ENCODE peak calls at places on chromosomes 6 and 20, in ten cellular contexts. One of them, this sample, is unnamed.

GRCh38 chr6:132750455-132751248 is 7.1 kb downstream of the VNN2 start:
- DNase-seq in IMR-90: no peak
- DNase-seq in Karpas-422: no peak
- DNase-seq in OCI-LY7: no peak
- DNase-seq in PC-3: no peak
- DNase-seq in astrocyte: no peak
- DNase-seq in endothelial cell of umbilical vein: no peak
- DNase-seq in mesenchymal stem cell: no peak
- DNase-seq in neural progenitor cell: no peak
- DNase-seq in HCT116: no peak
- DNase-seq in this sample: no peak

GRCh38 chr6:166638566-166638965 is 11.5 kb upstream of the RPS6KA2 start:
- DNase-seq in IMR-90: no peak
- DNase-seq in Karpas-422: peak; percentile 76
- DNase-seq in OCI-LY7: no peak
- DNase-seq in PC-3: no peak
- DNase-seq in astrocyte: no peak
- DNase-seq in endothelial cell of umbilical vein: no peak
- DNase-seq in mesenchymal stem cell: no peak
- DNase-seq in neural progenitor cell: no peak
- DNase-seq in HCT116: no peak
- DNase-seq in this sample: no peak

GRCh38 chr6:148464319-148465010 is 121.8 kb downstream of the SASH1 start:
- DNase-seq in IMR-90: peak; percentile 79
- DNase-seq in Karpas-422: peak; percentile 90
- DNase-seq in OCI-LY7: peak; percentile 63
- DNase-seq in PC-3: peak; percentile 79
- DNase-seq in astrocyte: peak; percentile 50
- DNase-seq in endothelial cell of umbilical vein: peak; percentile 86
- DNase-seq in mesenchymal stem cell: peak; percentile 72
- DNase-seq in neural progenitor cell: peak; percentile 62
- DNase-seq in HCT116: peak; percentile 48
- DNase-seq in this sample: peak; percentile 80

GRCh38 chr20:46400253-46400652 is 6.2 kb downstream of the ELMO2 start:
- DNase-seq in IMR-90: peak; percentile 80
- DNase-seq in Karpas-422: no peak
- DNase-seq in OCI-LY7: no peak
- DNase-seq in PC-3: no peak
- DNase-seq in astrocyte: peak; percentile 69
- DNase-seq in endothelial cell of umbilical vein: peak; percentile 40
- DNase-seq in mesenchymal stem cell: peak; percentile 91
- DNase-seq in neural progenitor cell: no peak
- DNase-seq in HCT116: no peak
- DNase-seq in this sample: no peak

GRCh38 chr6:143059616-143060353 is 904 bp upstream of the AIG1 start:
- DNase-seq in IMR-90: peak; percentile 87
- DNase-seq in Karpas-422: no peak
- DNase-seq in OCI-LY7: peak; percentile 14
- DNase-seq in PC-3: peak; percentile 93
- DNase-seq in astrocyte: peak; percentile 93
- DNase-seq in endothelial cell of umbilical vein: peak; percentile 68
- DNase-seq in mesenchymal stem cell: peak; percentile 89
- DNase-seq in neural progenitor cell: no peak
- DNase-seq in HCT116: peak; percentile 62
- DNase-seq in this sample: peak; percentile 36

GRCh38 chr20:52494244-52494643 is 302.7 kb upstream of the ZFP64 start:
- DNase-seq in IMR-90: peak; percentile 98
- DNase-seq in Karpas-422: no peak
- DNase-seq in OCI-LY7: no peak
- DNase-seq in PC-3: peak; percentile 61
- DNase-seq in astrocyte: peak; percentile 99
- DNase-seq in endothelial cell of umbilical vein: peak; percentile 94
- DNase-seq in mesenchymal stem cell: peak; percentile 97
- DNase-seq in neural progenitor cell: no peak
- DNase-seq in HCT116: no peak
- DNase-seq in this sample: no peak

GRCh38 chr20:45836841-45837240 is 3.2 kb downstream of the SNX21 start:
- DNase-seq in IMR-90: no peak
- DNase-seq in Karpas-422: no peak
- DNase-seq in OCI-LY7: no peak
- DNase-seq in PC-3: no peak
- DNase-seq in astrocyte: no peak
- DNase-seq in endothelial cell of umbilical vein: peak; percentile 69
- DNase-seq in mesenchymal stem cell: no peak
- DNase-seq in neural progenitor cell: no peak
- DNase-seq in HCT116: no peak
- DNase-seq in this sample: no peak

GRCh38 chr20:3041818-3042504 is 1.5 kb upstream of the GNRH2 start:
- DNase-seq in IMR-90: peak; percentile 4
- DNase-seq in Karpas-422: no peak
- DNase-seq in OCI-LY7: no peak
- DNase-seq in PC-3: no peak
- DNase-seq in astrocyte: no peak
- DNase-seq in endothelial cell of umbilical vein: peak; percentile 31
- DNase-seq in mesenchymal stem cell: no peak
- DNase-seq in neural progenitor cell: no peak
- DNase-seq in HCT116: no peak
- DNase-seq in this sample: peak; percentile 33

GRCh38 chr6:151537561-151537960 is 43.7 kb downstream of the CCDC170 start:
- DNase-seq in IMR-90: no peak
- DNase-seq in Karpas-422: no peak
- DNase-seq in OCI-LY7: no peak
- DNase-seq in PC-3: no peak
- DNase-seq in astrocyte: no peak
- DNase-seq in endothelial cell of umbilical vein: no peak
- DNase-seq in mesenchymal stem cell: no peak
- DNase-seq in neural progenitor cell: no peak
- DNase-seq in HCT116: no peak
- DNase-seq in this sample: no peak

GRCh38 chr6:52016918-52017748 is 70.3 kb downstream of the PKHD1 start:
- DNase-seq in IMR-90: no peak
- DNase-seq in Karpas-422: no peak
- DNase-seq in OCI-LY7: no peak
- DNase-seq in PC-3: no peak
- DNase-seq in astrocyte: no peak
- DNase-seq in endothelial cell of umbilical vein: no peak
- DNase-seq in mesenchymal stem cell: no peak
- DNase-seq in neural progenitor cell: peak; percentile 24
- DNase-seq in HCT116: no peak
- DNase-seq in this sample: peak; percentile 69

GRCh38 chr6:28772480-28773381 is 151.1 kb downstream of the TRIM27 start:
- DNase-seq in IMR-90: no peak
- DNase-seq in Karpas-422: peak; percentile 16
- DNase-seq in OCI-LY7: no peak
- DNase-seq in PC-3: no peak
- DNase-seq in astrocyte: no peak
- DNase-seq in endothelial cell of umbilical vein: no peak
- DNase-seq in mesenchymal stem cell: no peak
- DNase-seq in neural progenitor cell: peak; percentile 53
- DNase-seq in HCT116: peak; percentile 58
- DNase-seq in this sample: peak; percentile 54

GRCh38 chr20:2907519-2907918 is 34.2 kb downstream of the PTPRA start:
- DNase-seq in IMR-90: peak; percentile 7
- DNase-seq in Karpas-422: no peak
- DNase-seq in OCI-LY7: no peak
- DNase-seq in PC-3: no peak
- DNase-seq in astrocyte: peak; percentile 16
- DNase-seq in endothelial cell of umbilical vein: no peak
- DNase-seq in mesenchymal stem cell: no peak
- DNase-seq in neural progenitor cell: no peak
- DNase-seq in HCT116: no peak
- DNase-seq in this sample: no peak

GRCh38 chr20:5608448-5609161 is 141.6 kb upstream of the SHLD1 start:
- DNase-seq in IMR-90: peak; percentile 62
- DNase-seq in Karpas-422: no peak
- DNase-seq in OCI-LY7: no peak
- DNase-seq in PC-3: peak; percentile 63
- DNase-seq in astrocyte: peak; percentile 31
- DNase-seq in endothelial cell of umbilical vein: peak; percentile 48
- DNase-seq in mesenchymal stem cell: peak; percentile 49
- DNase-seq in neural progenitor cell: no peak
- DNase-seq in HCT116: no peak
- DNase-seq in this sample: no peak

GRCh38 chr6:34240329-34241248 is 3.9 kb downstream of the HMGA1 start:
- DNase-seq in IMR-90: no peak
- DNase-seq in Karpas-422: no peak
- DNase-seq in OCI-LY7: no peak
- DNase-seq in PC-3: no peak
- DNase-seq in astrocyte: no peak
- DNase-seq in endothelial cell of umbilical vein: no peak
- DNase-seq in mesenchymal stem cell: no peak
- DNase-seq in neural progenitor cell: no peak
- DNase-seq in HCT116: no peak
- DNase-seq in this sample: no peak

GRCh38 chr6:127879685-127880084 is 21.2 kb downstream of the THEMIS start:
- DNase-seq in IMR-90: peak; percentile 7
- DNase-seq in Karpas-422: no peak
- DNase-seq in OCI-LY7: no peak
- DNase-seq in PC-3: no peak
- DNase-seq in astrocyte: peak; percentile 34
- DNase-seq in endothelial cell of umbilical vein: no peak
- DNase-seq in mesenchymal stem cell: peak; percentile 14
- DNase-seq in neural progenitor cell: peak; percentile 78
- DNase-seq in HCT116: no peak
- DNase-seq in this sample: peak; percentile 93

GRCh38 chr6:143596857-143597256 is 80.9 kb upstream of the PHACTR2 start:
- DNase-seq in IMR-90: peak; percentile 71
- DNase-seq in Karpas-422: no peak
- DNase-seq in OCI-LY7: no peak
- DNase-seq in PC-3: no peak
- DNase-seq in astrocyte: peak; percentile 14
- DNase-seq in endothelial cell of umbilical vein: no peak
- DNase-seq in mesenchymal stem cell: peak; percentile 68
- DNase-seq in neural progenitor cell: no peak
- DNase-seq in HCT116: no peak
- DNase-seq in this sample: peak; percentile 21

GRCh38 chr20:45320948-45321595 is 13.0 kb upstream of the MATN4 start:
- DNase-seq in IMR-90: no peak
- DNase-seq in Karpas-422: peak; percentile 90
- DNase-seq in OCI-LY7: peak; percentile 87
- DNase-seq in PC-3: no peak
- DNase-seq in astrocyte: no peak
- DNase-seq in endothelial cell of umbilical vein: no peak
- DNase-seq in mesenchymal stem cell: no peak
- DNase-seq in neural progenitor cell: no peak
- DNase-seq in HCT116: no peak
- DNase-seq in this sample: no peak

GRCh38 chr6:75449625-75450206 is 43.9 kb downstream of the FILIP1 start:
- DNase-seq in IMR-90: peak; percentile 79
- DNase-seq in Karpas-422: no peak
- DNase-seq in OCI-LY7: no peak
- DNase-seq in PC-3: peak; percentile 65
- DNase-seq in astrocyte: peak; percentile 74
- DNase-seq in endothelial cell of umbilical vein: no peak
- DNase-seq in mesenchymal stem cell: peak; percentile 29
- DNase-seq in neural progenitor cell: no peak
- DNase-seq in HCT116: no peak
- DNase-seq in this sample: no peak
- H2AFZ ChIP-seq in IMR-90: peak overlapping the region; percentile 80
- H2AFZ ChIP-seq in Karpas-422: no peak overlapping the region
- H2AFZ ChIP-seq in OCI-LY7: no peak overlapping the region
- H2AFZ ChIP-seq in PC-3: no peak overlapping the region
- H2AFZ ChIP-seq in astrocyte: no peak overlapping the region
- H2AFZ ChIP-seq in endothelial cell of umbilical vein: no peak overlapping the region
- H2AFZ ChIP-seq in mesenchymal stem cell: no peak overlapping the region
- H2AFZ ChIP-seq in neural progenitor cell: no peak overlapping the region
- H2AFZ ChIP-seq in HCT116: no peak overlapping the region
- H2AFZ ChIP-seq in this sample: no peak overlapping the region

GRCh38 chr6:46235242-46235641 is 64.5 kb upstream of the ENPP5 start:
- DNase-seq in IMR-90: no peak
- DNase-seq in Karpas-422: no peak
- DNase-seq in OCI-LY7: no peak
- DNase-seq in PC-3: no peak
- DNase-seq in astrocyte: no peak
- DNase-seq in endothelial cell of umbilical vein: no peak
- DNase-seq in mesenchymal stem cell: no peak
- DNase-seq in neural progenitor cell: no peak
- DNase-seq in HCT116: no peak
- DNase-seq in this sample: no peak
- H2AFZ ChIP-seq in IMR-90: no peak overlapping the region
- H2AFZ ChIP-seq in Karpas-422: no peak overlapping the region
- H2AFZ ChIP-seq in OCI-LY7: no peak overlapping the region
- H2AFZ ChIP-seq in PC-3: no peak overlapping the region
- H2AFZ ChIP-seq in astrocyte: no peak overlapping the region
- H2AFZ ChIP-seq in endothelial cell of umbilical vein: no peak overlapping the region
- H2AFZ ChIP-seq in mesenchymal stem cell: no peak overlapping the region
- H2AFZ ChIP-seq in neural progenitor cell: no peak overlapping the region
- H2AFZ ChIP-seq in HCT116: no peak overlapping the region
- H2AFZ ChIP-seq in this sample: no peak overlapping the region

GRCh38 chr20:23021541-23021940 is 13.6 kb upstream of the SSTR4 start:
- DNase-seq in IMR-90: no peak
- DNase-seq in Karpas-422: no peak
- DNase-seq in OCI-LY7: no peak
- DNase-seq in PC-3: no peak
- DNase-seq in astrocyte: no peak
- DNase-seq in endothelial cell of umbilical vein: no peak
- DNase-seq in mesenchymal stem cell: no peak
- DNase-seq in neural progenitor cell: no peak
- DNase-seq in HCT116: no peak
- DNase-seq in this sample: no peak

GRCh38 chr20:23021941-23022340 is 13.2 kb upstream of the SSTR4 start:
- DNase-seq in IMR-90: peak; percentile 10
- DNase-seq in Karpas-422: no peak
- DNase-seq in OCI-LY7: no peak
- DNase-seq in PC-3: no peak
- DNase-seq in astrocyte: no peak
- DNase-seq in endothelial cell of umbilical vein: no peak
- DNase-seq in mesenchymal stem cell: peak; percentile 14
- DNase-seq in neural progenitor cell: no peak
- DNase-seq in HCT116: no peak
- DNase-seq in this sample: no peak

GRCh38 chr20:23024701-23025100 is 10.4 kb upstream of the SSTR4 start:
- DNase-seq in IMR-90: peak; percentile 12
- DNase-seq in Karpas-422: no peak
- DNase-seq in OCI-LY7: no peak
- DNase-seq in PC-3: no peak
- DNase-seq in astrocyte: no peak
- DNase-seq in endothelial cell of umbilical vein: no peak
- DNase-seq in mesenchymal stem cell: no peak
- DNase-seq in neural progenitor cell: no peak
- DNase-seq in HCT116: no peak
- DNase-seq in this sample: no peak

GRCh38 chr20:23022849-23023248 is 12.3 kb upstream of the SSTR4 start:
- DNase-seq in IMR-90: no peak
- DNase-seq in Karpas-422: no peak
- DNase-seq in OCI-LY7: no peak
- DNase-seq in PC-3: no peak
- DNase-seq in astrocyte: peak; percentile 42
- DNase-seq in endothelial cell of umbilical vein: no peak
- DNase-seq in mesenchymal stem cell: no peak
- DNase-seq in neural progenitor cell: no peak
- DNase-seq in HCT116: no peak
- DNase-seq in this sample: no peak

GRCh38 chr20:23023621-23024187 is 11.4 kb upstream of the SSTR4 start:
- DNase-seq in IMR-90: no peak
- DNase-seq in Karpas-422: peak; percentile 55
- DNase-seq in OCI-LY7: no peak
- DNase-seq in PC-3: no peak
- DNase-seq in astrocyte: no peak
- DNase-seq in endothelial cell of umbilical vein: no peak
- DNase-seq in mesenchymal stem cell: no peak
- DNase-seq in neural progenitor cell: no peak
- DNase-seq in HCT116: no peak
- DNase-seq in this sample: peak; percentile 60
- H2AFZ ChIP-seq in IMR-90: no peak overlapping the region
- H2AFZ ChIP-seq in Karpas-422: no peak overlapping the region
- H2AFZ ChIP-seq in OCI-LY7: no peak overlapping the region
- H2AFZ ChIP-seq in PC-3: no peak overlapping the region
- H2AFZ ChIP-seq in astrocyte: no peak overlapping the region
- H2AFZ ChIP-seq in endothelial cell of umbilical vein: no peak overlapping the region
- H2AFZ ChIP-seq in mesenchymal stem cell: no peak overlapping the region
- H2AFZ ChIP-seq in neural progenitor cell: no peak overlapping the region
- H2AFZ ChIP-seq in HCT116: no peak overlapping the region
- H2AFZ ChIP-seq in this sample: peak overlapping the region; percentile 23

GRCh38 chr20:59121714-59122376 is 41.8 kb upstream of the ZNF831 start:
- DNase-seq in IMR-90: no peak
- DNase-seq in Karpas-422: no peak
- DNase-seq in OCI-LY7: peak; percentile 31
- DNase-seq in PC-3: no peak
- DNase-seq in astrocyte: no peak
- DNase-seq in endothelial cell of umbilical vein: no peak
- DNase-seq in mesenchymal stem cell: no peak
- DNase-seq in neural progenitor cell: peak; percentile 43
- DNase-seq in HCT116: no peak
- DNase-seq in this sample: peak; percentile 88
- H2AFZ ChIP-seq in IMR-90: no peak overlapping the region
- H2AFZ ChIP-seq in Karpas-422: no peak overlapping the region
- H2AFZ ChIP-seq in OCI-LY7: peak overlapping the region; percentile 86
- H2AFZ ChIP-seq in PC-3: no peak overlapping the region
- H2AFZ ChIP-seq in astrocyte: no peak overlapping the region
- H2AFZ ChIP-seq in endothelial cell of umbilical vein: no peak overlapping the region
- H2AFZ ChIP-seq in mesenchymal stem cell: no peak overlapping the region
- H2AFZ ChIP-seq in neural progenitor cell: no peak overlapping the region
- H2AFZ ChIP-seq in HCT116: no peak overlapping the region
- H2AFZ ChIP-seq in this sample: peak overlapping the region; percentile 9